ENCODE peak calls at places on chromosome 16, in six cellular contexts. C is IMR-90, Q is H1, K is H9, S is neuronal stem cell, Z is trophoblast cell. F is an unnamed sample.

GRCh38 chr16:6956511-6956910 is 376.1 kb upstream of the RBFOX1 start:
- DNase-seq in C (no peak), Q (no peak), K (no peak), S (no peak), Z (no peak), F (no peak)

GRCh38 chr16:10736926-10737625 is 6.6 kb upstream of the NUBP1 start:
- DNase-seq in C (peak), Q (peak), K (peak), S (peak), Z (peak), F (peak)

GRCh38 chr16:15843635-15844279 is 13.1 kb downstream of the MYH11 start:
- DNase-seq in C (peak), Q (no peak), K (no peak), S (no peak), Z (no peak), F (no peak)

GRCh38 chr16:48013476-48013875 is 142.3 kb downstream of the ABCC12 start:
- DNase-seq in C (no peak), Q (no peak), K (no peak), S (no peak), Z (no peak), F (no peak)

GRCh38 chr16:22787456-22788189 is 26.3 kb upstream of the HS3ST2 start:
- DNase-seq in C (peak), Q (no peak), K (no peak), S (no peak), Z (no peak), F (no peak)

GRCh38 chr16:87657621-87658192 is 55.4 kb downstream of the JPH3 start:
- DNase-seq in C (no peak), Q (peak), K (peak), S (no peak), Z (no peak), F (no peak)

GRCh38 chr16:86074651-86075487 is 175.9 kb downstream of the IRF8 start:
- DNase-seq in C (peak), Q (no peak), K (peak), S (peak), Z (no peak), F (peak)

GRCh38 chr16:65154321-65154720 is 32.5 kb upstream of the CDH11 start:
- DNase-seq in C (no peak), Q (peak), K (peak), S (peak), Z (no peak), F (peak)

GRCh38 chr16:67993207-67994036 is 5.9 kb downstream of the DPEP2 start:
- DNase-seq in C (peak), Q (no peak), K (peak), S (peak), Z (peak), F (peak)

GRCh38 chr16:53081686-53082407 is 27.1 kb downstream of the CHD9 start:
- DNase-seq in C (no peak), Q (no peak), K (no peak), S (no peak), Z (no peak), F (no peak)

GRCh38 chr16:69483611-69484010 is 59.2 kb downstream of the CYB5B start:
- DNase-seq in C (no peak), Q (no peak), K (no peak), S (no peak), Z (no peak), F (no peak)

GRCh38 chr16:8047711-8048110 is 542.6 kb downstream of the TMEM114 start:
- DNase-seq in C (no peak), Q (no peak), K (no peak), S (no peak), Z (no peak), F (no peak)

GRCh38 chr16:56038564-56039098 is 152.7 kb upstream of the GNAO1 start:
- DNase-seq in C (no peak), Q (no peak), K (no peak), S (no peak), Z (no peak), F (no peak)

GRCh38 chr16:52497067-52497816 is 49.7 kb downstream of the TOX3 start:
- DNase-seq in C (no peak), Q (no peak), K (no peak), S (no peak), Z (no peak), F (no peak)

GRCh38 chr16:48126801-48127644 is 28.8 kb downstream of the ABCC12 start:
- DNase-seq in C (peak), Q (no peak), K (no peak), S (no peak), Z (no peak), F (peak)

GRCh38 chr16:58684354-58685083 is at the start of gene SLC38A7:
- DNase-seq in C (peak), Q (peak), K (peak), S (peak), Z (peak), F (peak)

GRCh38 chr16:3484328-3485096 is 10.8 kb downstream of the C16orf90 start:
- DNase-seq in C (no peak), Q (no peak), K (no peak), S (no peak), Z (no peak), F (no peak)

GRCh38 chr16:81543571-81543970 is 99.0 kb downstream of the CMIP start:
- DNase-seq in C (peak), Q (no peak), K (no peak), S (no peak), Z (no peak), F (no peak)

GRCh38 chr16:9090101-9090959 is 1.1 kb upstream of the HAPSTR1 start:
- DNase-seq in C (no peak), Q (no peak), K (peak), S (peak), Z (peak), F (peak)

GRCh38 chr16:76780556-76780955 is 410.4 kb upstream of the MON1B start:
- DNase-seq in C (no peak), Q (no peak), K (no peak), S (no peak), Z (peak), F (no peak)

GRCh38 chr16:2236362-2237075 is at the start of gene DNASE1L2:
- DNase-seq in C (no peak), Q (no peak), K (peak), S (peak), Z (no peak), F (peak)

GRCh38 chr16:14284930-14285541 is 213.9 kb downstream of the MRTFB start:
- DNase-seq in C (no peak), Q (no peak), K (peak), S (no peak), Z (peak), F (peak)

GRCh38 chr16:8511464-8511863 is 78.8 kb downstream of the TMEM114 start:
- DNase-seq in C (no peak), Q (no peak), K (no peak), S (no peak), Z (no peak), F (no peak)

GRCh38 chr16:10003486-10003885 is 178.7 kb downstream of the GRIN2A start:
- DNase-seq in C (no peak), Q (no peak), K (no peak), S (no peak), Z (no peak), F (no peak)

GRCh38 chr16:11181889-11182279 is 74.1 kb downstream of the SOCS1 start:
- DNase-seq in C (peak), Q (no peak), K (no peak), S (no peak), Z (no peak), F (no peak)

GRCh38 chr16:51880776-51881175 is 666.2 kb downstream of the TOX3 start:
- DNase-seq in C (peak), Q (no peak), K (no peak), S (no peak), Z (no peak), F (peak)

GRCh38 chr16:70699696-70700095 is 13.8 kb upstream of the MTSS2 start:
- DNase-seq in C (no peak), Q (no peak), K (no peak), S (no peak), Z (no peak), F (no peak)

GRCh38 chr16:70696368-70696767 is 10.5 kb upstream of the MTSS2 start:
- DNase-seq in C (no peak), Q (no peak), K (no peak), S (no peak), Z (no peak), F (no peak)

GRCh38 chr16:70698901-70699300 is 13.0 kb upstream of the MTSS2 start:
- DNase-seq in C (no peak), Q (no peak), K (no peak), S (no peak), Z (no peak), F (no peak)

GRCh38 chr16:70696952-70697600 is 11.2 kb upstream of the MTSS2 start:
- DNase-seq in C (no peak), Q (no peak), K (no peak), S (no peak), Z (peak), F (no peak)

DNA sequence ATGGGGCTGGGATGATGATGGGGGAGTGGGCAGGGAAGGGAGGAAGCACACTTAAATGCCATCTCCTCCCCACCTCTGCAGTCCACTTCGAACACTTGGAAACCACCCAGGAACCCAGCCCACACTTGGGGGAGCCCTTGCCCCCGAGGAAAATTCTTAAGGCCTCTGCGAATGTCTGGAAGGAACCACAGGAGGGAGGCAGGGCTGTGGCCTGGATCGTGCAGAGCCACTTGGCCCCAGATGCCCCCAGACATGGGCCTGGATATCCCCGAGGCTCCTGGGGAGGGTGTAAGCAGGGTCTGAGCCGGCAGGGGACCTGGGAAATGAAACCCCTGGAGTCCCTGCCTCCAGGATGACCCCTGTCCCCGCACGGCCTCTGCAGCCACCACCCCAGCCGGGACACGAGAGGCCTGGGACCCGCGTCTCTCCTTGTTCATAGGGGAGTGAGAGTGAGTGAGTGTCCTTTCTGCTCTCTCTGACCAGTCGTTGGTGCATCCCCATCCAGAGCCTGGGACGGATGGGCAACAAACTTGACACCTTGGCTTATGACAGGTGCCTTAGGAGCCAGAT is 11.8 kb upstream of the MTSS2 start:
- DNase-seq in C (no peak), Q (no peak), K (no peak), S (no peak), Z (no peak), F (peak)
- H3K27ac ChIP-seq in C (no peak), Q (no peak), K (no peak), S (no peak), Z (peak), F (no peak)

GRCh38 chr16:84926462-84926861 is 84.9 kb downstream of the ZDHHC7 start:
- DNase-seq in C (no peak), Q (no peak), K (no peak), S (no peak), Z (no peak), F (no peak)

GRCh38 chr16:84928679-84929420 is 82.5 kb downstream of the ZDHHC7 start:
- DNase-seq in C (peak), Q (no peak), K (no peak), S (no peak), Z (no peak), F (no peak)

GRCh38 chr16:84929421-84930297 is 81.7 kb downstream of the ZDHHC7 start:
- DNase-seq in C (no peak), Q (no peak), K (no peak), S (no peak), Z (no peak), F (no peak)

GRCh38 chr16:84925773-84926372 is 85.5 kb downstream of the ZDHHC7 start:
- DNase-seq in C (no peak), Q (no peak), K (no peak), S (no peak), Z (no peak), F (no peak)

GRCh38 chr16:84927621-84928591 is 83.4 kb downstream of the ZDHHC7 start:
- DNase-seq in C (no peak), Q (no peak), K (no peak), S (no peak), Z (no peak), F (no peak)
- H2AFZ ChIP-seq in C (no peak), Q (no peak), K (no peak), S (no peak), Z (no peak), F (no peak)

GRCh38 chr16:49427771-49428170 is 54.2 kb downstream of the C16orf78 start:
- DNase-seq in C (no peak), Q (no peak), K (no peak), S (no peak), Z (no peak), F (no peak)

GRCh38 chr16:49424961-49425360 is 51.4 kb downstream of the C16orf78 start:
- DNase-seq in C (no peak), Q (no peak), K (no peak), S (no peak), Z (no peak), F (no peak)

GRCh38 chr16:49431591-49432290 is 58.1 kb downstream of the C16orf78 start:
- DNase-seq in C (no peak), Q (no peak), K (no peak), S (no peak), Z (peak), F (no peak)

GRCh38 chr16:49431040-49431439 is 57.4 kb downstream of the C16orf78 start:
- DNase-seq in C (no peak), Q (no peak), K (no peak), S (no peak), Z (peak), F (no peak)

DNA sequence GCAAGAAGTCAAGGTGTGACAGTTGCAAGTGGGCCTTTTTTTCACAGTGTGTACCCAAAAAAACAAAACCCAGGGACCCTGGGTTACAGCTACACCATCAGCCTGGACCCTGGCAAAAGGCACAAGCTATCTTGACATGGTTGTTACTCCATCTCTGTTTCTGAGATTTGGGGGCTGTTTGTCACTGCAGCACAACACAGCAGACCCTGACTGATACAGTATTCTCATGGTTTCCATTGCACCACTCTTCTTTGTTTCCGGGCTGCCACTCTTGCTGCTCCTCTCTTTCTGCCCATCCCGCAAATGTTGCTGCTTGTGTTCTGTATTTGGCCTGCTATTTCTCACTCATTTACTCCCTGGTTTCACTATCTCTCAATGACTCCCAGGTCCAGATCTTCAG is 55.2 kb downstream of the C16orf78 start:
- DNase-seq in C (no peak), Q (no peak), K (no peak), S (no peak), Z (no peak), F (no peak)
- H2BK5ac ChIP-seq in C (no peak), Q (no peak), K (no peak), S (no peak), Z (no peak), F (no peak)

GRCh38 chr16:88681709-88682451 is 4.4 kb downstream of the SNAI3 start:
- DNase-seq in C (peak), Q (no peak), K (no peak), S (no peak), Z (no peak), F (no peak)

GRCh38 chr16:88677721-88678120 is 8.6 kb downstream of the SNAI3 start:
- DNase-seq in C (no peak), Q (no peak), K (no peak), S (no peak), Z (no peak), F (no peak)

GRCh38 chr16:88680554-88681083 is 5.7 kb downstream of the SNAI3 start:
- DNase-seq in C (no peak), Q (no peak), K (no peak), S (no peak), Z (no peak), F (no peak)

GRCh38 chr16:88678224-88678979 is 7.9 kb downstream of the SNAI3 start:
- DNase-seq in C (no peak), Q (no peak), K (peak), S (no peak), Z (no peak), F (no peak)

DNA sequence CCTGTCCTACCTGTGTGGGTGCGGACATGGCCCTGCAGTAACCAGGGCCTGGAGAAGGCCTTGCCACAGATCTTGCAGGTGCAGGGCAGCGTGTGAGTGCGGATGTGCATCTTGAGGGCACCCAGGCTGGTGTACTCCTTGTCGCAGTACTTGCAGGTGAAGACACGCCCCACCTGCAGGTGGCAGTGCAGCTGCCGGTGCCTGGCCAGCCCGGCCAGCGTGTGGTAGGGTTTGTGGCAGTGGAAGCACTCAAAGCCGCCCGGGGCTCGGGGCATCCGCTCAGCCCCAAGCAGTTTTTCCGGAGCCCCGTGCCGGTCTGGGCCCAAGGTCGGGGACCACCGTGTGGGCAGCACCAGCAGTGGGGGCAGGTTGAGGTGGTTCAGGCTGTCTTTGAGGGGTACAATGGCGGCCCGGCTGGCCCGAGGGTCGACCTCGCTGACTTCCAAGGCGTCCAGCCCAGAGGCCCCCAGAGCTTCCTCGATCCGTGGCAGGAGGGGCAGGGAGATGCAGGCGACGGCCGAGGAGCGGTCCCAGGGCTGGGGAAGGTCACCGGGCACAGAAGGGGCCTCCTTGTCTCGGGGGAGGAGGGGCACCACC is 5.1 kb downstream of the SNAI3 start:
- DNase-seq in C (no peak), Q (peak), K (peak), S (no peak), Z (no peak), F (no peak)
- H3K27ac ChIP-seq in C (no peak), Q (no peak), K (no peak), S (no peak), Z (no peak), F (no peak)

GRCh38 chr16:31138621-31139578 is 3.4 kb upstream of the PRSS8 start:
- DNase-seq in C (peak), Q (no peak), K (peak), S (no peak), Z (peak), F (peak)
- H2AFZ ChIP-seq in C (peak), Q (no peak), K (no peak), S (peak), Z (peak), F (peak)

DNA sequence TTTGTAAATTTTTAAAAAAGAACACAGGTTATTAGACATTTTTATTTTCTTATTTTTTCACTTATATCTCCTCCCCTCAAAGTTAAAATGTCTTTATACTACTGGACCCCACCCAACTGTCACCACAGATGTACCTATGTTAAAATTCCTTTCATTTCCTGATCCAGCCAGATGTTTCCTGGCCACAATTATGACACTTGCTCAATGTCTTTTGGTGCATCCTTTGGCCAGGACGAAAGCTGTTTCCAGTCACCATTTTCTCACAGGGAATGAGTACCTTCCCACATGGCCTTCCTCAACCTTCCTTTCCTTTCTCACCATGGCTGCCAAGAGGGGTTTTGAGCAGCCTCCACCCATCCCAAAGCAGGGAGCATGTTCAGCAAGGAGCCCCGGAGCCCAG is 365.7 kb upstream of the MAF start:
- DNase-seq in C (no peak), Q (no peak), K (no peak), S (no peak), Z (no peak), F (no peak)
- H2BK5ac ChIP-seq in C (no peak), Q (no peak), K (no peak), S (no peak), Z (no peak), F (no peak)

GRCh38 chr16:72895951-72896350 is 152.0 kb downstream of the ZFHX3 start:
- DNase-seq in C (no peak), Q (no peak), K (no peak), S (no peak), Z (no peak), F (no peak)
- H3K27ac ChIP-seq in C (no peak), Q (no peak), K (no peak), S (no peak), Z (no peak), F (no peak)

GRCh38 chr16:84239186-84239790 is 524 bp downstream of the KCNG4 start:
- DNase-seq in C (peak), Q (no peak), K (no peak), S (no peak), Z (no peak), F (no peak)

GRCh38 chr16:84237994-84238750 is 1.6 kb downstream of the KCNG4 start:
- DNase-seq in C (no peak), Q (no peak), K (no peak), S (no peak), Z (no peak), F (no peak)

GRCh38 chr16:84241778-84242177 is 2.0 kb upstream of the KCNG4 start:
- DNase-seq in C (no peak), Q (no peak), K (no peak), S (no peak), Z (no peak), F (no peak)

GRCh38 chr16:84239910-84240309 is at the start of gene KCNG4:
- DNase-seq in C (no peak), Q (no peak), K (no peak), S (no peak), Z (no peak), F (no peak)

DNA sequence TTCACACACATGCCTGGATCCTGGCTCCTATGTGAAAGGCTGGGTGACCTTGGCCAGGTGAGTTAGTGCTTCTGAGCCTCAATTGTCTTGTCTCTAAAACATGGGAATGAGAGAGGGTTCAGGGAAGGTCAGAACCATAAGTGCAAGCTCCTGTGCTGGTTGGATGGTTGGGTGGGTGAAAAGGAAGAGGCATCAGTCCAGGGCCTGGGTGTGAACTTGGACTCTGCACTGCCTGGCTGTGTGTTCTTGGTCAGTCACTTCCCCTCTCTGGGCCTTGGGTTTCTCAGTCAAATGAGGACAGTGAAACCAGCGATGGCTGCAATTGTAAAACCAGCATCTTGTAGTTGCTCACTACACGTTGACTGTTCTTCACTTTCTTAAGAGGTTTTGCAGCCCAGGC is 643 bp upstream of the KCNG4 start:
- DNase-seq in C (no peak), Q (no peak), K (no peak), S (no peak), Z (no peak), F (no peak)
- H2AFZ ChIP-seq in C (no peak), Q (no peak), K (no peak), S (no peak), Z (no peak), F (no peak)

GRCh38 chr16:89560413-89561194 is at the start of gene RPL13:
- DNase-seq in C (peak), Q (peak), K (peak), S (peak), Z (peak), F (peak)
- H2BK5ac ChIP-seq in C (peak), Q (peak), K (peak), S (peak), Z (peak), F (peak)